ENCODE peak calls at places on chromosomes 7 and 10, in six cellular contexts. I is breast epithelium, A is aorta, Q is mammary epithelial cell, M is endothelial cell of umbilical vein, U is heart right ventricle. L is an unnamed sample.

GRCh38 chr10:74094231-74094630 is 56.4 kb downstream of the AP3M1 start:
- DNase-seq in I (no peak), A (no peak), Q (no peak), M (no peak), U (no peak), L (no peak)

GRCh38 chr7:29565982-29566746 is 2.5 kb downstream of the PRR15 start:
- DNase-seq in I (no peak), A (peak; percentile 57), Q (no peak), M (no peak), U (peak; percentile 20), L (peak; percentile 61)

GRCh38 chr10:130859427-130859826 is 452.1 kb downstream of the TCERG1L start:
- DNase-seq in I (no peak), A (no peak), Q (no peak), M (no peak), U (no peak), L (no peak)

GRCh38 chr7:9657257-9657656 is 1223.8 kb downstream of the NXPH1 start:
- DNase-seq in I (no peak), A (no peak), Q (no peak), M (no peak), U (no peak), L (no peak)

GRCh38 chr7:137462074-137462715 is 118.7 kb upstream of the PTN start:
- DNase-seq in I (no peak), A (no peak), Q (peak; percentile 39), M (peak; percentile 81), U (no peak), L (no peak)

GRCh38 chr7:155169081-155169480 is 99.0 kb downstream of the HTR5A start:
- DNase-seq in I (no peak), A (no peak), Q (peak; percentile 11), M (no peak), U (no peak), L (no peak)

GRCh38 chr7:91068136-91068795 is 196.0 kb upstream of the FZD1 start:
- DNase-seq in I (no peak), A (no peak), Q (peak; percentile 83), M (no peak), U (no peak), L (no peak)

GRCh38 chr10:83012866-83013265 is 1126.4 kb upstream of the GHITM start:
- DNase-seq in I (no peak), A (no peak), Q (peak; percentile 48), M (no peak), U (no peak), L (no peak)

GRCh38 chr10:53102424-53102823 is 329.8 kb upstream of the MBL2 start:
- DNase-seq in I (no peak), A (no peak), Q (peak; percentile 5), M (no peak), U (no peak), L (no peak)

GRCh38 chr7:147708871-147709270 is 881.7 kb upstream of the C7orf33 start:
- DNase-seq in I (no peak), A (no peak), Q (no peak), M (no peak), U (no peak), L (no peak)

GRCh38 chr7:29464693-29465092 is 98.9 kb upstream of the PRR15 start:
- DNase-seq in I (no peak), A (no peak), Q (no peak), M (no peak), U (no peak), L (no peak)

GRCh38 chr7:2665359-2665791 is 22.6 kb upstream of the AMZ1 start:
- DNase-seq in I (no peak), A (no peak), Q (no peak), M (no peak), U (no peak), L (peak; percentile 58)

GRCh38 chr10:67934331-67934730 is 49.9 kb downstream of the SIRT1 start:
- DNase-seq in I (no peak), A (no peak), Q (no peak), M (no peak), U (no peak), L (no peak)

GRCh38 chr7:133853706-133854276 is 273.3 kb upstream of the LRGUK start:
- DNase-seq in I (peak; percentile 60), A (no peak), Q (peak; percentile 98), M (peak; percentile 27), U (no peak), L (no peak)

GRCh38 chr10:90856964-90857634 is 740 bp downstream of the HTR7 start:
- DNase-seq in I (no peak), A (peak; percentile 54), Q (peak; percentile 43), M (no peak), U (peak; percentile 14), L (peak; percentile 51)

GRCh38 chr7:142864980-142865747 is 10.3 kb downstream of the EPHB6 start:
- DNase-seq in I (no peak), A (no peak), Q (no peak), M (no peak), U (no peak), L (no peak)

GRCh38 chr10:94218496-94219183 is 144.1 kb downstream of the NOC3L start:
- DNase-seq in I (no peak), A (no peak), Q (no peak), M (no peak), U (no peak), L (no peak)

GRCh38 chr10:110147961-110148360 is 59.4 kb upstream of the MXI1 start:
- DNase-seq in I (no peak), A (no peak), Q (peak; percentile 39), M (no peak), U (no peak), L (no peak)

GRCh38 chr7:42069625-42070024 is 167.4 kb downstream of the GLI3 start:
- DNase-seq in I (no peak), A (no peak), Q (no peak), M (no peak), U (no peak), L (no peak)

GRCh38 chr7:152544481-152544927 is 108.7 kb upstream of the KMT2C start:
- DNase-seq in I (no peak), A (no peak), Q (no peak), M (no peak), U (no peak), L (no peak)

GRCh38 chr10:30639946-30640786 is 10.6 kb upstream of the LYZL2 start:
- DNase-seq in I (no peak), A (no peak), Q (peak; percentile 32), M (peak; percentile 86), U (no peak), L (no peak)

GRCh38 chr10:71300555-71301370 is 18.3 kb upstream of the SLC29A3 start:
- DNase-seq in I (no peak), A (no peak), Q (peak; percentile 75), M (no peak), U (no peak), L (no peak)

GRCh38 chr10:3658766-3659165 is 126.2 kb downstream of the KLF6 start:
- DNase-seq in I (no peak), A (no peak), Q (no peak), M (no peak), U (no peak), L (no peak)

GRCh38 chr7:131212114-131212513 is 115.6 kb upstream of the MKLN1 start:
- DNase-seq in I (no peak), A (no peak), Q (no peak), M (peak; percentile 29), U (no peak), L (no peak)

GRCh38 chr10:48885376-48885775 is 54.3 kb downstream of the LRRC18 start:
- DNase-seq in I (no peak), A (no peak), Q (no peak), M (peak; percentile 43), U (no peak), L (no peak)

GRCh38 chr10:26556756-26557640 is 118.9 kb downstream of the APBB1IP start:
- DNase-seq in I (no peak), A (no peak), Q (peak; percentile 26), M (peak; percentile 8), U (no peak), L (no peak)

GRCh38 chr10:533611-534566 is 155.6 kb downstream of the DIP2C start:
- DNase-seq in I (no peak), A (no peak), Q (no peak), M (no peak), U (no peak), L (no peak)

GRCh38 chr7:28891192-28891872 is 66.8 kb downstream of the TRIL start:
- DNase-seq in I (no peak), A (no peak), Q (no peak), M (no peak), U (no peak), L (no peak)

DNA sequence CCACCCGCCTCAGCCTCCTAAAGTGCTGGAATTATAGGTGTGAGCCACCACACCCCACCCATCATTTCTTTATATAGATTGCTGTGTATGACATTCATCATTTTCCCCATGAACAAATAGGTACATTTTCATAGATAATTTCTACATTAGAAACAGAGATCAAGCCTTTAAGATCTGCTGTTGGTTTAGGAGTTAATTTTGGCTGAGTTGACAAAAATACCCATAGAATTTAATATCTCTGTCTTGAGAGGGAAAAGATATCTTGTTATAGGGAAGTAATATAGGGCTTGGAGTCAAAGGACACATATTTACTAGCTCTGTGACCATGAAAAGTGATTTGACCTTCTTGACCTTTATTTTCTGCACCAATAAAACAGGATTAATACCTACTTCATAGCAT is 51.8 kb downstream of the LRMDA start:
- DNase-seq in I (no peak), A (no peak), Q (no peak), M (no peak), U (no peak), L (no peak)
- H3K27ac ChIP-seq in I (no peak overlapping the region), A (no peak overlapping the region), Q (no peak overlapping the region), M (no peak overlapping the region), U (no peak overlapping the region), L (no peak overlapping the region)

GRCh38 chr10:42477170-42477569 is 161.2 kb downstream of the ZNF33B start:
- DNase-seq in I (no peak), A (no peak), Q (no peak), M (no peak), U (no peak), L (no peak)
- H3K9me3 ChIP-seq in I (no peaks in the 10 kb centered on the region), A (no peaks in the 10 kb centered on the region), Q (peaks cover 3% of the 10 kb centered on the region), M (no peaks in the 10 kb centered on the region), U (no peaks in the 10 kb centered on the region), L (peaks cover 1% of the 10 kb centered on the region)

DNA sequence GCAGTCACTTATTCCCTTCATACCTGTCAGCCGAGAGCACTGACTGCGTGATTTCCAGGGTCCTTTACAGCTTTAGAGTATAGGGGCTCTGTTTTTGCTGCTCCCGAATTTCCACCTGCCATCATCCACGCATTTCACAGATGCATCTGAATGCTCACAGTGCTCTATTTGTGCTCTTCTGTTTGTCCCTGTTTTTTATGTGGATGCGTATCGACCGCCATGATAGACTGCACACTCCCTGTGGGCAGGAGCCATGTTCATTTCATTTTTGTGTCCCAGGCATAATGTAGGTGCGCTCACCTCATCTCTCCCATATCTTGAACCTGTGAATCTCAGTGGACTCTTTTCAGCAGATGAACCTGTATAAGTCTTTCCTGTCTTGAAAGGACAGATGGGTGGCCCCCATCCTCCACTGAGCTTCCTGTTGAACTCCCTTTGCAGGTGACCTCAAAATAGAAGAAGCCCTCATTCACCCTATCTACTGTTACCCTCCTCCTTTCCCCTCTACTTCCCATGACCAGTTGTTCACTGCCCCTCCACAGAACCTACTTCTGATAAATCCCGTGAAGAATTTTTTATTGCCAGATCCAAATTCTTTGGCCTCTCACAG is 228.4 kb downstream of the CELF2 start:
- DNase-seq in I (no peak), A (no peak), Q (no peak), M (no peak), U (no peak), L (no peak)
- H3K4me1 ChIP-seq in I (no peaks in the 10 kb centered on the region), A (no peaks in the 10 kb centered on the region), Q (no peaks in the 10 kb centered on the region), M (no peaks in the 10 kb centered on the region), U (peaks cover 56% of the 10 kb centered on the region), L (peaks cover 7% of the 10 kb centered on the region)

DNA sequence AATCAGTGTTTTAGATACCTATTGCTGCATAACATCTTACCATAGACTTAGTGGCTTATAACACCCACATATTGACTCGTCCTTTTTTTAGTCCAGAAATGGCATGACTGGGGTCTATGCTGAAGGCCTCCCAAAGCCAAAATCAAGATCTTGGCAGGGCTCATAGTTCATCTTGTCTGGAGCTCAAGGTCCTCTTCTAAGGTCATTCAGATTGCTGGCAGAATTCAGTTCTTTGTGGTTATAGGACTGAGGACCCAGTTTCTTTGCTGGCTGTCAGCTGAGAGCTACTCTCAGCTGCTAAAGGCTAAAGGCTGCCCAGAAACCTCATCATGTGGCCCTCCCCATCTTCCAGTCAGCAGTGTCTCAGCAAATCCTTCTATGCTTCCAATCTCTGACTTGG is 165.5 kb downstream of the FAM107B start:
- DNase-seq in I (no peak), A (no peak), Q (no peak), M (no peak), U (no peak), L (no peak)
- H3K27ac ChIP-seq in I (no peak overlapping the region), A (no peak overlapping the region), Q (no peak overlapping the region), M (peak overlapping the region; percentile 19), U (no peak overlapping the region), L (no peak overlapping the region)

L was measured in right cardiac atrium.